ENCODE peak calls at places on chromosomes 1 and 21, in seven cellular contexts. O, H, P, G, L, M and J are unnamed samples.

GRCh38 chr1:168116327-168116799 is 20.4 kb downstream of the GPR161 start:
- DNase-seq in O (peak; percentile 36), H (no peak), P (no peak), G (no peak), L (no peak), M (no peak), J (no peak)

GRCh38 chr1:212121772-212122171 is 86.2 kb downstream of the DTL start:
- DNase-seq in O (no peak), H (no peak), P (no peak), G (no peak), L (no peak), M (no peak), J (no peak)

GRCh38 chr21:35485364-35485763 is 436.3 kb upstream of the RUNX1 start:
- DNase-seq in O (no peak), H (no peak), P (no peak), G (no peak), L (no peak), M (no peak), J (no peak)

GRCh38 chr1:77024500-77024899 is 157.2 kb downstream of the ST6GALNAC5 start:
- DNase-seq in O (no peak), H (no peak), P (no peak), G (no peak), L (no peak), M (no peak), J (no peak)

GRCh38 chr1:1059494-1060280 is 14.4 kb downstream of the RNF223 start:
- DNase-seq in O (peak; percentile 77), H (peak; percentile 54), P (peak; percentile 82), G (peak; percentile 81), L (peak; percentile 95), M (peak; percentile 94), J (peak; percentile 47)

GRCh38 chr1:231926933-231927332 is 300.3 kb downstream of the DISC1 start:
- DNase-seq in O (no peak), H (no peak), P (no peak), G (no peak), L (no peak), M (no peak), J (no peak)

GRCh38 chr1:82388679-82389078 is 587.9 kb downstream of the ADGRL2 start:
- DNase-seq in O (peak; percentile 97), H (no peak), P (no peak), G (no peak), L (no peak), M (no peak), J (no peak)

GRCh38 chr1:62952596-62952995 is 168.7 kb downstream of the ATG4C start:
- DNase-seq in O (no peak), H (no peak), P (no peak), G (no peak), L (no peak), M (no peak), J (no peak)

GRCh38 chr1:23013657-23014056 is 2.0 kb downstream of the TEX46 start:
- DNase-seq in O (peak; percentile 79), H (no peak), P (no peak), G (no peak), L (peak; percentile 72), M (no peak), J (no peak)

GRCh38 chr1:29121516-29121937 is 2.2 kb downstream of the TMEM200B start:
- DNase-seq in O (no peak), H (no peak), P (no peak), G (no peak), L (no peak), M (no peak), J (no peak)

GRCh38 chr1:58909162-58909560 is 125.3 kb upstream of the JUN start:
- DNase-seq in O (peak; percentile 77), H (no peak), P (no peak), G (no peak), L (no peak), M (no peak), J (no peak)

GRCh38 chr1:74083128-74083527 is 114.8 kb downstream of the LRRIQ3 start:
- DNase-seq in O (no peak), H (no peak), P (no peak), G (no peak), L (no peak), M (no peak), J (no peak)

GRCh38 chr21:37119421-37120218 is 46.6 kb downstream of the TTC3 start:
- DNase-seq in O (no peak), H (no peak), P (no peak), G (no peak), L (peak; percentile 67), M (no peak), J (no peak)

GRCh38 chr21:17492415-17493168 is 20.3 kb upstream of the CXADR start:
- DNase-seq in O (peak; percentile 85), H (no peak), P (no peak), G (no peak), L (no peak), M (no peak), J (no peak)

GRCh38 chr1:53552146-53552940 is 93.1 kb downstream of the DMRTB1 start:
- DNase-seq in O (no peak), H (peak; percentile 25), P (no peak), G (no peak), L (peak; percentile 55), M (no peak), J (no peak)

GRCh38 chr1:54109131-54110105 is 43.4 kb downstream of the CDCP2 start:
- DNase-seq in O (no peak), H (no peak), P (no peak), G (no peak), L (no peak), M (peak; percentile 12), J (no peak)

GRCh38 chr21:46098303-46099141 is 610 bp downstream of the COL6A2 start:
- DNase-seq in O (no peak), H (no peak), P (no peak), G (no peak), L (peak; percentile 37), M (peak; percentile 24), J (no peak)

GRCh38 chr1:200346744-200347143 is 63.1 kb downstream of the ZNF281 start:
- DNase-seq in O (peak; percentile 34), H (no peak), P (no peak), G (no peak), L (no peak), M (no peak), J (no peak)

GRCh38 chr21:44771896-44772525 is 29.6 kb downstream of the UBE2G2 start:
- DNase-seq in O (no peak), H (no peak), P (no peak), G (no peak), L (no peak), M (peak; percentile 9), J (no peak)

GRCh38 chr1:210239295-210240155 is 6.9 kb downstream of the SERTAD4 start:
- DNase-seq in O (peak; percentile 76), H (peak; percentile 11), P (no peak), G (no peak), L (peak; percentile 63), M (no peak), J (peak; percentile 54)

GRCh38 chr1:54273837-54274192 is 73.8 kb downstream of the MRPL37 start:
- DNase-seq in O (no peak), H (peak; percentile 89), P (no peak), G (no peak), L (peak; percentile 75), M (no peak), J (peak; percentile 52)

GRCh38 chr1:152218762-152219436 is 5.1 kb downstream of the HRNR start:
- DNase-seq in O (no peak), H (no peak), P (no peak), G (no peak), L (no peak), M (no peak), J (no peak)

GRCh38 chr1:6007318-6008083 is 15.3 kb upstream of the NPHP4 start:
- DNase-seq in O (no peak), H (no peak), P (no peak), G (no peak), L (no peak), M (no peak), J (no peak)

GRCh38 chr1:25117233-25117823 is 115.0 kb downstream of the SYF2 start:
- DNase-seq in O (peak; percentile 33), H (no peak), P (no peak), G (no peak), L (peak; percentile 33), M (no peak), J (no peak)

GRCh38 chr1:25772164-25772563 is 27.8 kb upstream of the SELENON start:
- DNase-seq in O (no peak), H (no peak), P (no peak), G (no peak), L (no peak), M (no peak), J (no peak)

GRCh38 chr21:45992311-45993209 is 11.0 kb downstream of the COL6A1 start:
- DNase-seq in O (no peak), H (no peak), P (no peak), G (no peak), L (no peak), M (peak; percentile 16), J (no peak)

GRCh38 chr1:40780678-40781613 is 2.6 kb upstream of the KCNQ4 start:
- DNase-seq in O (peak; percentile 21), H (no peak), P (no peak), G (no peak), L (no peak), M (no peak), J (no peak)

GRCh38 chr1:157033357-157033876 is 12.1 kb downstream of the ARHGEF11 start:
- DNase-seq in O (no peak), H (no peak), P (no peak), G (no peak), L (no peak), M (no peak), J (no peak)